ENCODE peak calls at places on chromosomes 12 and 14, in six cellular contexts. E is frontal cortex; Q is activated CD8-positive, alpha-beta memory T cell treated with anti-CD3 and anti-CD28 coated beads for 24 hours; P is activated T-cell treated with anti-CD3 and anti-CD28 coated beads, Interleukin-2, amount 50 U/mL, for 72 hours; Y is GM10248; I is hepatic stellate cell. X is an unnamed sample.

GRCh38 chr14:69612014-69612758 is 790 bp downstream of the SUSD6 start:
- DNase-seq in Q (peak; percentile 78), I (peak; percentile 40), P (peak; percentile 65), E (no peak), Y (no peak), X (no peak)

GRCh38 chr12:115229517-115229916 is 545.5 kb upstream of the TBX3 start:
- DNase-seq in I (no peak), E (no peak), P (no peak), Q (no peak), Y (no peak), X (no peak)

GRCh38 chr12:98998697-98999299 is 353.7 kb downstream of the APAF1 start:
- DNase-seq in Y (peak; percentile 57), P (no peak), I (peak; percentile 27), Q (no peak), E (peak; percentile 42), X (no peak)

GRCh38 chr12:109261087-109261486 is 48.0 kb downstream of the FOXN4 start:
- DNase-seq in Y (no peak), P (no peak), E (no peak), I (no peak), Q (no peak), X (no peak)

GRCh38 chr12:48973084-48973483 is 1.5 kb upstream of the WNT10B start:
- DNase-seq in I (peak; percentile 19), Q (no peak), P (no peak), E (no peak), Y (no peak), X (no peak)

GRCh38 chr12:14317362-14318146 is 47.9 kb upstream of the ATF7IP start:
- DNase-seq in I (no peak), Q (no peak), E (no peak), P (no peak), Y (no peak), X (no peak)

GRCh38 chr12:75854681-75855309 is 176.8 kb downstream of the PHLDA1 start:
- DNase-seq in P (no peak), I (no peak), Q (no peak), E (no peak), Y (no peak), X (no peak)

GRCh38 chr12:91379051-91379775 is 196.6 kb upstream of the DCN start:
- DNase-seq in Q (no peak), E (no peak), I (no peak), Y (no peak), P (no peak), X (no peak)

GRCh38 chr14:74029136-74029535 is 10.0 kb downstream of the BBOF1 start:
- DNase-seq in E (no peak), Q (no peak), P (no peak), Y (no peak), I (no peak), X (no peak)

GRCh38 chr14:60981626-60982455 is 796 bp downstream of the SLC38A6 start:
- DNase-seq in E (no peak), P (no peak), Q (no peak), Y (no peak), I (peak; percentile 35), X (peak; percentile 42)

GRCh38 chr14:20614038-20614840 is 23.1 kb upstream of the RNASE12 start:
- DNase-seq in P (no peak), E (no peak), Y (no peak), I (no peak), Q (no peak), X (peak; percentile 93)

GRCh38 chr12:54411398-54412241 is 7.4 kb downstream of the ITGA5 start:
- DNase-seq in Y (no peak), Q (peak; percentile 72), P (peak; percentile 56), E (no peak), I (peak; percentile 96), X (peak; percentile 64)

GRCh38 chr12:116177017-116177416 is 100.5 kb downstream of the MED13L start:
- DNase-seq in E (no peak), Q (no peak), P (no peak), I (no peak), Y (no peak), X (no peak)

GRCh38 chr12:28265435-28266042 is 75.3 kb downstream of the CCDC91 start:
- DNase-seq in Q (no peak), E (no peak), P (no peak), I (no peak), Y (no peak), X (no peak)

GRCh38 chr12:47742253-47742825 is 16.3 kb downstream of the RAPGEF3 start:
- DNase-seq in P (peak; percentile 75), Q (peak; percentile 92), E (no peak), Y (peak; percentile 64), I (peak; percentile 44), X (peak; percentile 31)

GRCh38 chr14:52683985-52684520 is 11.3 kb downstream of the ERO1A start:
- DNase-seq in P (no peak), I (no peak), E (no peak), Q (no peak), Y (no peak), X (no peak)

GRCh38 chr12:47709277-47710048 is 3.6 kb upstream of the RPAP3 start:
- DNase-seq in Q (no peak), P (no peak), I (no peak), Y (no peak), E (no peak), X (no peak)

GRCh38 chr14:25050494-25051170 is 685 bp upstream of the STXBP6 start:
- DNase-seq in I (peak; percentile 8), Y (no peak), E (peak; percentile 40), P (no peak), Q (no peak), X (no peak)

GRCh38 chr12:128388461-128388921 is 121.5 kb downstream of the TMEM132C start:
- DNase-seq in Y (no peak), Q (no peak), E (no peak), P (no peak), I (no peak), X (no peak)

GRCh38 chr14:53338192-53338591 is 185.1 kb upstream of the DDHD1 start:
- DNase-seq in P (no peak), I (peak; percentile 13), E (no peak), Y (no peak), Q (no peak), X (no peak)

GRCh38 chr14:55804198-55804553 is 224.2 kb downstream of the KTN1 start:
- DNase-seq in E (no peak), I (no peak), P (no peak), Q (no peak), Y (no peak), X (no peak)

GRCh38 chr14:91177073-91177796 is 63.4 kb downstream of the DGLUCY start:
- DNase-seq in E (peak; percentile 47), I (peak; percentile 66), Y (peak; percentile 76), P (peak; percentile 65), Q (peak; percentile 82), X (peak; percentile 80)

GRCh38 chr12:1619599-1619998 is 9.4 kb upstream of the WNT5B start:
- DNase-seq in Y (peak; percentile 60), Q (no peak), P (peak; percentile 23), I (no peak), E (no peak), X (no peak)

GRCh38 chr12:30725739-30726138 is 29.0 kb downstream of the CAPRIN2 start:
- DNase-seq in Y (no peak), E (no peak), P (no peak), I (peak; percentile 51), Q (no peak), X (peak; percentile 89)

GRCh38 chr14:104948736-104949031 is 24.0 kb downstream of the PLD4 start:
- DNase-seq in P (no peak), Q (no peak), I (no peak), Y (no peak), E (no peak), X (no peak)

GRCh38 chr14:87901196-87901595 is 91.8 kb downstream of the GALC start:
- DNase-seq in E (no peak), Y (no peak), I (no peak), Q (no peak), P (no peak), X (no peak)

GRCh38 chr14:96105921-96106441 is 66.8 kb downstream of the C14orf132 start:
- DNase-seq in P (no peak), E (no peak), Y (no peak), I (no peak), Q (no peak), X (no peak)

GRCh38 chr12:132352896-132353800 is 23.8 kb upstream of the GALNT9 start:
- DNase-seq in P (no peak), I (no peak), E (no peak), Q (no peak), Y (no peak), X (no peak)

GRCh38 chr12:109557200-109557599 is 16.1 kb downstream of the MMAB start:
- DNase-seq in P (no peak), I (no peak), E (no peak), Y (no peak), Q (no peak), X (no peak)

GRCh38 chr12:32025906-32026305 is 66.7 kb downstream of the RESF1 start:
- DNase-seq in Q (peak; percentile 64), I (no peak), P (peak; percentile 75), Y (no peak), E (no peak), X (no peak)

GRCh38 chr14:78399316-78399889 is 229.2 kb downstream of the NRXN3 start:
- DNase-seq in Q (no peak), Y (no peak), E (no peak), P (no peak), I (no peak), X (no peak)

GRCh38 chr14:99803803-99804202 is 10.6 kb downstream of the EML1 start:
- DNase-seq in E (no peak), Q (no peak), P (no peak), Y (no peak), I (no peak), X (no peak)

GRCh38 chr14:104277416-104278213 is 139.2 kb downstream of the KIF26A start:
- DNase-seq in Y (no peak), I (no peak), P (no peak), E (no peak), Q (no peak), X (no peak)

GRCh38 chr12:31057671-31058070 is 16.0 kb upstream of the DDX11 start:
- DNase-seq in P (no peak), I (no peak), E (no peak), Y (no peak), Q (no peak), X (no peak)

GRCh38 chr12:87870493-87870892 is 158.7 kb downstream of the C12orf50 start:
- DNase-seq in E (no peak), I (no peak), Q (no peak), Y (no peak), P (no peak), X (no peak)

GRCh38 chr14:77290705-77291104 is 19.7 kb upstream of the NGB start:
- DNase-seq in P (no peak), I (peak; percentile 50), Q (no peak), E (no peak), Y (no peak), X (no peak)

GRCh38 chr12:104207416-104207941 is 8.1 kb upstream of the TXNRD1 start:
- DNase-seq in E (no peak), I (no peak), Y (no peak), P (no peak), Q (no peak), X (no peak)

GRCh38 chr12:52860102-52860838 is 11.5 kb upstream of the KRT78 start:
- DNase-seq in Y (no peak), P (no peak), Q (no peak), I (peak; percentile 75), E (no peak), X (no peak)

GRCh38 chr12:70660002-70660604 is 22.9 kb upstream of the PTPRB start:
- DNase-seq in Q (no peak), I (no peak), Y (no peak), P (no peak), E (no peak), X (no peak)